ENCODE peak calls at places on chromosome 16, in eight cellular contexts. One of them, this sample, is unnamed.

GRCh38 chr16:51167170-51167710 is 16.2 kb upstream of the SALL1 start:
- DNase-seq in neural crest cell: no peak
- DNase-seq in hepatic stellate cell: no peak
- DNase-seq in AG09319: no peak
- DNase-seq in Kasumi-1: no peak
- DNase-seq in stimulated activated CD4-positive, alpha-beta T cell treated with anti-CD3 and anti-CD28 coated beads, Interleukin-2, amount 100 ng/mL, for 24 hours: no peak
- DNase-seq in CD4-positive, alpha-beta memory T cell: no peak
- DNase-seq in H4: no peak
- DNase-seq in this sample: no peak

GRCh38 chr16:80273635-80274538 is 266.9 kb upstream of the DYNLRB2 start:
- DNase-seq in hepatic stellate cell: no peak
- DNase-seq in neural crest cell: no peak
- DNase-seq in H4: peak
- DNase-seq in AG09319: peak
- DNase-seq in Kasumi-1: no peak
- DNase-seq in CD4-positive, alpha-beta memory T cell: no peak
- DNase-seq in stimulated activated CD4-positive, alpha-beta T cell treated with anti-CD3 and anti-CD28 coated beads, Interleukin-2, amount 100 ng/mL, for 24 hours: no peak
- DNase-seq in this sample: peak

GRCh38 chr16:31064882-31065461 is 9.1 kb downstream of the ZNF668 start:
- DNase-seq in neural crest cell: no peak
- DNase-seq in hepatic stellate cell: peak
- DNase-seq in stimulated activated CD4-positive, alpha-beta T cell treated with anti-CD3 and anti-CD28 coated beads, Interleukin-2, amount 100 ng/mL, for 24 hours: no peak
- DNase-seq in H4: no peak
- DNase-seq in Kasumi-1: no peak
- DNase-seq in CD4-positive, alpha-beta memory T cell: no peak
- DNase-seq in AG09319: peak
- DNase-seq in this sample: peak

GRCh38 chr16:85586360-85587145 is 26.6 kb upstream of the GSE1 start:
- DNase-seq in AG09319: no peak
- DNase-seq in Kasumi-1: no peak
- DNase-seq in CD4-positive, alpha-beta memory T cell: peak
- DNase-seq in stimulated activated CD4-positive, alpha-beta T cell treated with anti-CD3 and anti-CD28 coated beads, Interleukin-2, amount 100 ng/mL, for 24 hours: no peak
- DNase-seq in hepatic stellate cell: no peak
- DNase-seq in neural crest cell: no peak
- DNase-seq in H4: no peak
- DNase-seq in this sample: no peak

GRCh38 chr16:63702981-63703590 is 1418.8 kb downstream of the CDH11 start:
- DNase-seq in CD4-positive, alpha-beta memory T cell: no peak
- DNase-seq in Kasumi-1: no peak
- DNase-seq in AG09319: no peak
- DNase-seq in neural crest cell: no peak
- DNase-seq in H4: no peak
- DNase-seq in hepatic stellate cell: no peak
- DNase-seq in stimulated activated CD4-positive, alpha-beta T cell treated with anti-CD3 and anti-CD28 coated beads, Interleukin-2, amount 100 ng/mL, for 24 hours: no peak
- DNase-seq in this sample: no peak

GRCh38 chr16:54879681-54880080 is 51.0 kb upstream of the IRX5 start:
- DNase-seq in hepatic stellate cell: no peak
- DNase-seq in H4: no peak
- DNase-seq in neural crest cell: no peak
- DNase-seq in AG09319: no peak
- DNase-seq in Kasumi-1: no peak
- DNase-seq in CD4-positive, alpha-beta memory T cell: no peak
- DNase-seq in stimulated activated CD4-positive, alpha-beta T cell treated with anti-CD3 and anti-CD28 coated beads, Interleukin-2, amount 100 ng/mL, for 24 hours: no peak
- DNase-seq in this sample: no peak

GRCh38 chr16:78235168-78235800 is 135.8 kb downstream of the WWOX start:
- DNase-seq in hepatic stellate cell: peak
- DNase-seq in H4: peak
- DNase-seq in CD4-positive, alpha-beta memory T cell: no peak
- DNase-seq in stimulated activated CD4-positive, alpha-beta T cell treated with anti-CD3 and anti-CD28 coated beads, Interleukin-2, amount 100 ng/mL, for 24 hours: peak
- DNase-seq in neural crest cell: peak
- DNase-seq in AG09319: peak
- DNase-seq in Kasumi-1: peak
- DNase-seq in this sample: peak

GRCh38 chr16:84446596-84447392 is 57.7 kb downstream of the MEAK7 start:
- DNase-seq in AG09319: no peak
- DNase-seq in CD4-positive, alpha-beta memory T cell: no peak
- DNase-seq in Kasumi-1: no peak
- DNase-seq in hepatic stellate cell: no peak
- DNase-seq in stimulated activated CD4-positive, alpha-beta T cell treated with anti-CD3 and anti-CD28 coated beads, Interleukin-2, amount 100 ng/mL, for 24 hours: no peak
- DNase-seq in H4: no peak
- DNase-seq in neural crest cell: no peak
- DNase-seq in this sample: peak

GRCh38 chr16:11700264-11701029 is 32.2 kb downstream of the SNN start:
- DNase-seq in neural crest cell: no peak
- DNase-seq in CD4-positive, alpha-beta memory T cell: no peak
- DNase-seq in stimulated activated CD4-positive, alpha-beta T cell treated with anti-CD3 and anti-CD28 coated beads, Interleukin-2, amount 100 ng/mL, for 24 hours: no peak
- DNase-seq in Kasumi-1: peak
- DNase-seq in AG09319: no peak
- DNase-seq in H4: no peak
- DNase-seq in hepatic stellate cell: no peak
- DNase-seq in this sample: peak

GRCh38 chr16:17998550-17998949 is 338.0 kb downstream of the NPIPA8 start:
- DNase-seq in hepatic stellate cell: no peak
- DNase-seq in stimulated activated CD4-positive, alpha-beta T cell treated with anti-CD3 and anti-CD28 coated beads, Interleukin-2, amount 100 ng/mL, for 24 hours: no peak
- DNase-seq in CD4-positive, alpha-beta memory T cell: no peak
- DNase-seq in AG09319: no peak
- DNase-seq in neural crest cell: no peak
- DNase-seq in Kasumi-1: no peak
- DNase-seq in H4: no peak
- DNase-seq in this sample: no peak

GRCh38 chr16:49023095-49023494 is 258.5 kb downstream of the CBLN1 start:
- DNase-seq in hepatic stellate cell: no peak
- DNase-seq in neural crest cell: no peak
- DNase-seq in AG09319: no peak
- DNase-seq in Kasumi-1: no peak
- DNase-seq in CD4-positive, alpha-beta memory T cell: no peak
- DNase-seq in stimulated activated CD4-positive, alpha-beta T cell treated with anti-CD3 and anti-CD28 coated beads, Interleukin-2, amount 100 ng/mL, for 24 hours: no peak
- DNase-seq in H4: peak
- DNase-seq in this sample: peak

GRCh38 chr16:87698241-87698640 is 67.5 kb downstream of the KLHDC4 start:
- DNase-seq in H4: no peak
- DNase-seq in hepatic stellate cell: no peak
- DNase-seq in AG09319: no peak
- DNase-seq in neural crest cell: no peak
- DNase-seq in stimulated activated CD4-positive, alpha-beta T cell treated with anti-CD3 and anti-CD28 coated beads, Interleukin-2, amount 100 ng/mL, for 24 hours: no peak
- DNase-seq in Kasumi-1: no peak
- DNase-seq in CD4-positive, alpha-beta memory T cell: no peak
- DNase-seq in this sample: no peak

GRCh38 chr16:49701867-49702494 is 153.9 kb downstream of the ZNF423 start:
- DNase-seq in AG09319: no peak
- DNase-seq in hepatic stellate cell: peak
- DNase-seq in H4: no peak
- DNase-seq in CD4-positive, alpha-beta memory T cell: no peak
- DNase-seq in Kasumi-1: no peak
- DNase-seq in neural crest cell: peak
- DNase-seq in stimulated activated CD4-positive, alpha-beta T cell treated with anti-CD3 and anti-CD28 coated beads, Interleukin-2, amount 100 ng/mL, for 24 hours: no peak
- DNase-seq in this sample: no peak

GRCh38 chr16:11994187-11995119 is 17.9 kb downstream of the SNX29 start:
- DNase-seq in Kasumi-1: peak
- DNase-seq in stimulated activated CD4-positive, alpha-beta T cell treated with anti-CD3 and anti-CD28 coated beads, Interleukin-2, amount 100 ng/mL, for 24 hours: no peak
- DNase-seq in neural crest cell: no peak
- DNase-seq in hepatic stellate cell: no peak
- DNase-seq in CD4-positive, alpha-beta memory T cell: no peak
- DNase-seq in H4: no peak
- DNase-seq in AG09319: no peak
- DNase-seq in this sample: no peak

GRCh38 chr16:69523571-69523970 is 42.2 kb upstream of the NFAT5 start:
- DNase-seq in neural crest cell: no peak
- DNase-seq in Kasumi-1: no peak
- DNase-seq in hepatic stellate cell: no peak
- DNase-seq in AG09319: no peak
- DNase-seq in CD4-positive, alpha-beta memory T cell: no peak
- DNase-seq in stimulated activated CD4-positive, alpha-beta T cell treated with anti-CD3 and anti-CD28 coated beads, Interleukin-2, amount 100 ng/mL, for 24 hours: no peak
- DNase-seq in H4: no peak
- DNase-seq in this sample: no peak

GRCh38 chr16:63461248-63461841 is 1425.1 kb upstream of the CDH8 start:
- DNase-seq in H4: peak
- DNase-seq in AG09319: peak
- DNase-seq in CD4-positive, alpha-beta memory T cell: no peak
- DNase-seq in stimulated activated CD4-positive, alpha-beta T cell treated with anti-CD3 and anti-CD28 coated beads, Interleukin-2, amount 100 ng/mL, for 24 hours: no peak
- DNase-seq in neural crest cell: peak
- DNase-seq in hepatic stellate cell: no peak
- DNase-seq in Kasumi-1: peak
- DNase-seq in this sample: peak

GRCh38 chr16:57893559-57894389 is 77.2 kb downstream of the CNGB1 start:
- DNase-seq in stimulated activated CD4-positive, alpha-beta T cell treated with anti-CD3 and anti-CD28 coated beads, Interleukin-2, amount 100 ng/mL, for 24 hours: no peak
- DNase-seq in H4: peak
- DNase-seq in Kasumi-1: peak
- DNase-seq in hepatic stellate cell: no peak
- DNase-seq in AG09319: peak
- DNase-seq in neural crest cell: no peak
- DNase-seq in CD4-positive, alpha-beta memory T cell: no peak
- DNase-seq in this sample: peak

GRCh38 chr16:31385680-31386079 is 7.5 kb upstream of the ITGAD start:
- DNase-seq in CD4-positive, alpha-beta memory T cell: no peak
- DNase-seq in Kasumi-1: no peak
- DNase-seq in AG09319: no peak
- DNase-seq in stimulated activated CD4-positive, alpha-beta T cell treated with anti-CD3 and anti-CD28 coated beads, Interleukin-2, amount 100 ng/mL, for 24 hours: no peak
- DNase-seq in hepatic stellate cell: no peak
- DNase-seq in neural crest cell: no peak
- DNase-seq in H4: no peak
- DNase-seq in this sample: no peak

GRCh38 chr16:10871157-10871991 is 5.6 kb upstream of the CIITA start:
- DNase-seq in AG09319: peak
- DNase-seq in Kasumi-1: peak
- DNase-seq in H4: peak
- DNase-seq in hepatic stellate cell: peak
- DNase-seq in stimulated activated CD4-positive, alpha-beta T cell treated with anti-CD3 and anti-CD28 coated beads, Interleukin-2, amount 100 ng/mL, for 24 hours: peak
- DNase-seq in CD4-positive, alpha-beta memory T cell: peak
- DNase-seq in neural crest cell: no peak
- DNase-seq in this sample: peak

GRCh38 chr16:2205967-2206313 is 686 bp downstream of the MLST8 start:
- DNase-seq in hepatic stellate cell: no peak
- DNase-seq in H4: no peak
- DNase-seq in Kasumi-1: no peak
- DNase-seq in neural crest cell: peak
- DNase-seq in CD4-positive, alpha-beta memory T cell: no peak
- DNase-seq in stimulated activated CD4-positive, alpha-beta T cell treated with anti-CD3 and anti-CD28 coated beads, Interleukin-2, amount 100 ng/mL, for 24 hours: no peak
- DNase-seq in AG09319: no peak
- DNase-seq in this sample: no peak

GRCh38 chr16:71396589-71396988 is 38.1 kb downstream of the CALB2 start:
- DNase-seq in H4: no peak
- DNase-seq in AG09319: no peak
- DNase-seq in stimulated activated CD4-positive, alpha-beta T cell treated with anti-CD3 and anti-CD28 coated beads, Interleukin-2, amount 100 ng/mL, for 24 hours: no peak
- DNase-seq in CD4-positive, alpha-beta memory T cell: no peak
- DNase-seq in hepatic stellate cell: no peak
- DNase-seq in Kasumi-1: no peak
- DNase-seq in neural crest cell: no peak
- DNase-seq in this sample: no peak

GRCh38 chr16:80936410-80936809 is 70.3 kb downstream of the CMC2 start:
- DNase-seq in AG09319: no peak
- DNase-seq in H4: no peak
- DNase-seq in neural crest cell: no peak
- DNase-seq in Kasumi-1: no peak
- DNase-seq in hepatic stellate cell: no peak
- DNase-seq in stimulated activated CD4-positive, alpha-beta T cell treated with anti-CD3 and anti-CD28 coated beads, Interleukin-2, amount 100 ng/mL, for 24 hours: no peak
- DNase-seq in CD4-positive, alpha-beta memory T cell: no peak
- DNase-seq in this sample: peak

GRCh38 chr16:82761858-82762257 is 135.1 kb downstream of the CDH13 start:
- DNase-seq in hepatic stellate cell: peak
- DNase-seq in neural crest cell: no peak
- DNase-seq in H4: peak
- DNase-seq in Kasumi-1: no peak
- DNase-seq in stimulated activated CD4-positive, alpha-beta T cell treated with anti-CD3 and anti-CD28 coated beads, Interleukin-2, amount 100 ng/mL, for 24 hours: no peak
- DNase-seq in CD4-positive, alpha-beta memory T cell: no peak
- DNase-seq in AG09319: no peak
- DNase-seq in this sample: peak

GRCh38 chr16:35391328-35391727 is 1931.9 kb downstream of the TP53TG3F start:
- DNase-seq in Kasumi-1: peak
- DNase-seq in stimulated activated CD4-positive, alpha-beta T cell treated with anti-CD3 and anti-CD28 coated beads, Interleukin-2, amount 100 ng/mL, for 24 hours: no peak
- DNase-seq in neural crest cell: no peak
- DNase-seq in H4: peak
- DNase-seq in hepatic stellate cell: no peak
- DNase-seq in AG09319: no peak
- DNase-seq in CD4-positive, alpha-beta memory T cell: no peak
- DNase-seq in this sample: peak

GRCh38 chr16:85390511-85391174 is 222.5 kb upstream of the GSE1 start:
- DNase-seq in neural crest cell: no peak
- DNase-seq in CD4-positive, alpha-beta memory T cell: no peak
- DNase-seq in Kasumi-1: no peak
- DNase-seq in stimulated activated CD4-positive, alpha-beta T cell treated with anti-CD3 and anti-CD28 coated beads, Interleukin-2, amount 100 ng/mL, for 24 hours: no peak
- DNase-seq in H4: peak
- DNase-seq in hepatic stellate cell: peak
- DNase-seq in AG09319: no peak
- DNase-seq in this sample: peak

GRCh38 chr16:29658693-29659092 is 4.4 kb upstream of the SPN start:
- DNase-seq in AG09319: no peak
- DNase-seq in neural crest cell: no peak
- DNase-seq in stimulated activated CD4-positive, alpha-beta T cell treated with anti-CD3 and anti-CD28 coated beads, Interleukin-2, amount 100 ng/mL, for 24 hours: no peak
- DNase-seq in Kasumi-1: no peak
- DNase-seq in CD4-positive, alpha-beta memory T cell: no peak
- DNase-seq in H4: no peak
- DNase-seq in hepatic stellate cell: no peak
- DNase-seq in this sample: no peak

GRCh38 chr16:30407794-30408534 is 558 bp downstream of the ZNF771 start:
- DNase-seq in CD4-positive, alpha-beta memory T cell: no peak
- DNase-seq in AG09319: no peak
- DNase-seq in H4: no peak
- DNase-seq in neural crest cell: no peak
- DNase-seq in hepatic stellate cell: no peak
- DNase-seq in Kasumi-1: no peak
- DNase-seq in stimulated activated CD4-positive, alpha-beta T cell treated with anti-CD3 and anti-CD28 coated beads, Interleukin-2, amount 100 ng/mL, for 24 hours: no peak
- DNase-seq in this sample: peak

GRCh38 chr16:14289692-14290340 is 218.7 kb downstream of the MRTFB start:
- DNase-seq in stimulated activated CD4-positive, alpha-beta T cell treated with anti-CD3 and anti-CD28 coated beads, Interleukin-2, amount 100 ng/mL, for 24 hours: peak
- DNase-seq in hepatic stellate cell: peak
- DNase-seq in H4: peak
- DNase-seq in AG09319: no peak
- DNase-seq in Kasumi-1: peak
- DNase-seq in CD4-positive, alpha-beta memory T cell: no peak
- DNase-seq in neural crest cell: no peak
- DNase-seq in this sample: no peak

GRCh38 chr16:73298562-73298961 is 250.6 kb upstream of the ZFHX3 start:
- DNase-seq in stimulated activated CD4-positive, alpha-beta T cell treated with anti-CD3 and anti-CD28 coated beads, Interleukin-2, amount 100 ng/mL, for 24 hours: no peak
- DNase-seq in AG09319: no peak
- DNase-seq in Kasumi-1: no peak
- DNase-seq in neural crest cell: no peak
- DNase-seq in CD4-positive, alpha-beta memory T cell: no peak
- DNase-seq in H4: peak
- DNase-seq in hepatic stellate cell: peak
- DNase-seq in this sample: peak

GRCh38 chr16:80993293-80993691 is 13.4 kb downstream of the CMC2 start:
- DNase-seq in CD4-positive, alpha-beta memory T cell: no peak
- DNase-seq in Kasumi-1: no peak
- DNase-seq in neural crest cell: no peak
- DNase-seq in hepatic stellate cell: peak
- DNase-seq in H4: peak
- DNase-seq in stimulated activated CD4-positive, alpha-beta T cell treated with anti-CD3 and anti-CD28 coated beads, Interleukin-2, amount 100 ng/mL, for 24 hours: no peak
- DNase-seq in AG09319: peak
- DNase-seq in this sample: peak

GRCh38 chr16:48075398-48075797 is 80.4 kb downstream of the ABCC12 start:
- DNase-seq in CD4-positive, alpha-beta memory T cell: no peak
- DNase-seq in stimulated activated CD4-positive, alpha-beta T cell treated with anti-CD3 and anti-CD28 coated beads, Interleukin-2, amount 100 ng/mL, for 24 hours: no peak
- DNase-seq in neural crest cell: no peak
- DNase-seq in hepatic stellate cell: no peak
- DNase-seq in H4: no peak
- DNase-seq in Kasumi-1: no peak
- DNase-seq in AG09319: no peak
- DNase-seq in this sample: peak

GRCh38 chr16:65532218-65532617 is 410.4 kb upstream of the CDH11 start:
- DNase-seq in neural crest cell: no peak
- DNase-seq in AG09319: no peak
- DNase-seq in stimulated activated CD4-positive, alpha-beta T cell treated with anti-CD3 and anti-CD28 coated beads, Interleukin-2, amount 100 ng/mL, for 24 hours: no peak
- DNase-seq in CD4-positive, alpha-beta memory T cell: no peak
- DNase-seq in H4: no peak
- DNase-seq in hepatic stellate cell: no peak
- DNase-seq in Kasumi-1: no peak
- DNase-seq in this sample: no peak

GRCh38 chr16:50259334-50260205 is 6.8 kb upstream of the ADCY7 start:
- DNase-seq in AG09319: no peak
- DNase-seq in H4: peak
- DNase-seq in stimulated activated CD4-positive, alpha-beta T cell treated with anti-CD3 and anti-CD28 coated beads, Interleukin-2, amount 100 ng/mL, for 24 hours: no peak
- DNase-seq in Kasumi-1: no peak
- DNase-seq in CD4-positive, alpha-beta memory T cell: no peak
- DNase-seq in neural crest cell: no peak
- DNase-seq in hepatic stellate cell: no peak
- DNase-seq in this sample: peak

GRCh38 chr16:814974-815373 is 14.4 kb upstream of the GNG13 start:
- DNase-seq in CD4-positive, alpha-beta memory T cell: peak
- DNase-seq in Kasumi-1: no peak
- DNase-seq in hepatic stellate cell: peak
- DNase-seq in H4: no peak
- DNase-seq in neural crest cell: no peak
- DNase-seq in stimulated activated CD4-positive, alpha-beta T cell treated with anti-CD3 and anti-CD28 coated beads, Interleukin-2, amount 100 ng/mL, for 24 hours: no peak
- DNase-seq in AG09319: no peak
- DNase-seq in this sample: peak